ENCODE peak calls at places on chromosomes 12 and 14, in four cellular contexts. One of them, this sample, is unnamed.

GRCh38 chr12:67085699-67086098 is 183.5 kb upstream of the CAND1 start:
- DNase-seq in IMR-90: no peak
- DNase-seq in trophoblast cell: no peak
- DNase-seq in mesenchymal stem cell: no peak
- DNase-seq in this sample: no peak

GRCh38 chr12:44616385-44616784 is 259.7 kb downstream of the NELL2 start:
- DNase-seq in trophoblast cell: no peak
- DNase-seq in mesenchymal stem cell: peak
- DNase-seq in IMR-90: peak
- DNase-seq in this sample: no peak

GRCh38 chr12:111448831-111449790 is 43.4 kb downstream of the SH2B3 start:
- DNase-seq in mesenchymal stem cell: no peak
- DNase-seq in IMR-90: no peak
- DNase-seq in trophoblast cell: no peak
- DNase-seq in this sample: no peak

GRCh38 chr12:30795660-30796507 is 41.1 kb upstream of the CAPRIN2 start:
- DNase-seq in mesenchymal stem cell: peak
- DNase-seq in IMR-90: peak
- DNase-seq in trophoblast cell: no peak
- DNase-seq in this sample: peak

GRCh38 chr14:39603942-39604341 is 171.7 kb upstream of the FBXO33 start:
- DNase-seq in mesenchymal stem cell: no peak
- DNase-seq in IMR-90: no peak
- DNase-seq in trophoblast cell: no peak
- DNase-seq in this sample: no peak

GRCh38 chr14:72186461-72187035 is 254.3 kb downstream of the RGS6 start:
- DNase-seq in IMR-90: no peak
- DNase-seq in trophoblast cell: no peak
- DNase-seq in mesenchymal stem cell: no peak
- DNase-seq in this sample: no peak

GRCh38 chr14:95651028-95651427 is 35.2 kb upstream of the TCL1B start:
- DNase-seq in trophoblast cell: peak
- DNase-seq in IMR-90: no peak
- DNase-seq in mesenchymal stem cell: no peak
- DNase-seq in this sample: peak

GRCh38 chr12:46722737-46723136 is 103.1 kb downstream of the SLC38A4 start:
- DNase-seq in trophoblast cell: no peak
- DNase-seq in mesenchymal stem cell: no peak
- DNase-seq in IMR-90: peak
- DNase-seq in this sample: no peak

GRCh38 chr12:92753976-92754885 is 51.4 kb downstream of the PLEKHG7 start:
- DNase-seq in IMR-90: peak
- DNase-seq in mesenchymal stem cell: no peak
- DNase-seq in trophoblast cell: no peak
- DNase-seq in this sample: peak

GRCh38 chr12:24937553-24938244 is 11.2 kb downstream of the BCAT1 start:
- DNase-seq in mesenchymal stem cell: no peak
- DNase-seq in trophoblast cell: no peak
- DNase-seq in IMR-90: peak
- DNase-seq in this sample: peak

GRCh38 chr12:68332726-68333630 is 816 bp upstream of the MDM1 start:
- DNase-seq in mesenchymal stem cell: no peak
- DNase-seq in trophoblast cell: peak
- DNase-seq in IMR-90: no peak
- DNase-seq in this sample: no peak

DNA sequence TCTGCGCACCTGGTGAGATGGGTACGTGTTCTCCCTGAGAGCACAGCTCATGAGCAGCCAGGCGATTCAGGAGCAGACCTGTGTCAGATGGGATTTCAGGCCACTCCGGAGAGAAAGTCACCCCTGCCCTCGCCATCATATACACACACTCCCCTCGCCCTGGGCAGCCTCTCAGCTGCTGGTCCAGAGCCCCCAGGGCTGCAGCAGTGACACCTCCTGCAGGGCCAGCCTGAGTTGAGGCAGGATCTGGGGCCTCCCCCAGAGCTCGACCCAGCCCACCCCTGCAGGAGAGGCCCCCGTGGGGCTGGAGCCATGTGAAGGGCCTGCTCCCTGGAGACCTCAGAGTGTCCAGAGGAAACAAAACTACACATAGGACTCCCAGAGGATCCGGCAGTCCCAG is 103.8 kb downstream of the TNFAIP2 start:
- DNase-seq in mesenchymal stem cell: no peak
- DNase-seq in IMR-90: no peak
- DNase-seq in trophoblast cell: no peak
- DNase-seq in this sample: no peak
- H3K4ac ChIP-seq in mesenchymal stem cell: no peak
- H3K4ac ChIP-seq in IMR-90: no peak
- H3K4ac ChIP-seq in trophoblast cell: no peak
- H3K4ac ChIP-seq in this sample: no peak

GRCh38 chr12:82912406-82912805 is 225.7 kb downstream of the TMTC2 start:
- DNase-seq in mesenchymal stem cell: no peak
- DNase-seq in IMR-90: peak
- DNase-seq in trophoblast cell: no peak
- DNase-seq in this sample: no peak

GRCh38 chr12:82910246-82910893 is 223.7 kb downstream of the TMTC2 start:
- DNase-seq in IMR-90: no peak
- DNase-seq in mesenchymal stem cell: no peak
- DNase-seq in trophoblast cell: no peak
- DNase-seq in this sample: peak
- H3K4me3 ChIP-seq in IMR-90: no peak
- H3K4me3 ChIP-seq in mesenchymal stem cell: no peak
- H3K4me3 ChIP-seq in trophoblast cell: no peak
- H3K4me3 ChIP-seq in this sample: no peak

GRCh38 chr12:56333197-56333678 is 562 bp downstream of the PAN2 start:
- DNase-seq in IMR-90: no peak
- DNase-seq in trophoblast cell: no peak
- DNase-seq in mesenchymal stem cell: no peak
- DNase-seq in this sample: no peak
- H3K4ac ChIP-seq in IMR-90: peak
- H3K4ac ChIP-seq in trophoblast cell: peak
- H3K4ac ChIP-seq in mesenchymal stem cell: peak
- H3K4ac ChIP-seq in this sample: peak

DNA sequence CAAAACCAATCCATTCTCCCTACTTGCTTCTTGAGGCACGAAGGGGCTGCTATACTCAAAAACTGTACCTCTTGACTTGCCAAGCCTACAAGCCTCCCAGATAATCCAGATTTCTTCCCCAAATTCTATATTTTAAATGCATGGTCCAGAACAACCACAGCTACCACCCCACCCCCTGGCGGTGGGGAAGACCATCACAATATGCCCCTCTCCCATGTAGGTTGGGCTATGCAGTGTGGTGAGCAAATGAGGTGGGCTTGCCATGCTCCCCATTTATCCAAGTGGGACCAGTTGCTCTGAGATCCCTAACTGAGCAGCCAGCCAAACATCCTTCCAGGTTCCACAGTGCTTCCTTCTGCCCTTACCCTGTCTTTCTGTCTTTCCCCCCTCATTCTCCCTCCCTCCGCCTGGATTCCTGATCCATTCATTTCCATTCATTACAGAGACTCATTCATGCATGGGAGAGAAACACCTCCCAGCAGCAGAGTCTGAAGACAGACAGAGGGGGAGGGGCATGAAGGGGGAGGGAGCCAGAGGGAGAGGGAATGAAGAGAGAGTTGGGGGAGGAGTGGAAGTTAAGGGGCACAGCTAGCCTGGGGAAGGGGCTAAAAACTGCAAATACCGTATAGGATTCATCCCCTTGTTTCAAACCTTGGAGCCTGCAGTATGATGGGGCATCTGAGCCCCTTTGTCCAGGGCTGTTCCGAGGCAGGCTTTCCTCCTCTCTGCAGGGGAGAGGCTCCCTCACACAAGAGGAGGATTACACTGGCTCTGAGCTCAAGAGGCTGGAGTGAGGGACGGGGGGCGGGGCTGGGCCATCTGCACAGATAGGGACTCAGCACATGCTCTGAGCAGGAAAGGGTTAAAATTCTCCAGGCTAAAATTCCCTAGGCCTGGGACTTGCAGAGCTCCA is 4.4 kb downstream of the ZNF219 start:
- DNase-seq in trophoblast cell: no peak
- DNase-seq in mesenchymal stem cell: peak
- DNase-seq in IMR-90: no peak
- DNase-seq in this sample: peak
- H3K4me3 ChIP-seq in trophoblast cell: no peak
- H3K4me3 ChIP-seq in mesenchymal stem cell: no peak
- H3K4me3 ChIP-seq in IMR-90: no peak
- H3K4me3 ChIP-seq in this sample: no peak